ENCODE peak calls at places on chromosomes 1 and 21, in four cellular contexts. S, H, U and T are unnamed samples. For H3K4me1, the result is how much of the 10 kb centered on the place peaks cover.

GRCh38 chr1:185646202-185646683 is 87.9 kb upstream of the HMCN1 start:
- DNase-seq in U (peak), S (peak), H (no peak), T (peak)

GRCh38 chr1:7299994-7300393 is 471.1 kb upstream of the VAMP3 start:
- DNase-seq in S (no peak), H (no peak), U (no peak), T (no peak)

GRCh38 chr21:36028127-36029069 is 31.9 kb downstream of the SETD4 start:
- DNase-seq in S (peak), H (peak), U (peak), T (peak)

GRCh38 chr1:12230549-12231275 is 882 bp downstream of the VPS13D start:
- DNase-seq in H (peak), S (peak), U (peak), T (peak)

GRCh38 chr1:8061673-8062386 is 35.7 kb upstream of the ERRFI1 start:
- DNase-seq in U (no peak), S (no peak), H (no peak), T (no peak)

GRCh38 chr1:2213576-2214505 is 14.3 kb upstream of the SKI start:
- DNase-seq in S (no peak), U (no peak), H (peak), T (peak)

GRCh38 chr1:101247404-101248287 is 10.8 kb downstream of the S1PR1 start:
- DNase-seq in H (no peak), S (no peak), U (no peak), T (no peak)

GRCh38 chr21:16709866-16710550 is 802.8 kb upstream of the CXADR start:
- DNase-seq in U (peak), S (no peak), H (no peak), T (no peak)

GRCh38 chr1:147534386-147534785 is 6.9 kb upstream of the BCL9 start:
- DNase-seq in H (no peak), U (no peak), S (no peak), T (no peak)

GRCh38 chr1:17763995-17764394 is 8.9 kb downstream of the ACTL8 start:
- DNase-seq in S (no peak), U (no peak), H (no peak), T (no peak)

DNA sequence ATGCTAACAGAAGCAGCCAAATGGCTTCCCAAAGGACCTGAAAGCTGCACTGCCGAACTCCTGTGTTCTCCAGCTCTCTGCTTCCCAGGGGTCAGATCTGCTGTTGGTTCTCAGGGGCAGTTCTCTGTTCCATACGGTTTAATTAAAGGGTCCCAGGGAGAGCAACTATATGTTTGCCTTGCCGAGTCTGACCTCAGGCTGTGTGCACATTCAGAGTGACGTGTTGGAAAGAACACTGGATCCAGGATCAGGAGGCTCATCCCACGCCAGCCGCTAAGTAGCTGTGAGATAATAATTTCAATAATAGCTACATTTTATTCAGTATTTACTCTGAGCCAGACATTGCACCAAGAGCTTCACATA is 23.4 kb downstream of the NENF start:
- DNase-seq in H (no peak), U (no peak), S (no peak), T (no peak)
- TF ChIP-seq CTCF in H (no peak), U (no peak), S (no peak), T (no peak)

DNA sequence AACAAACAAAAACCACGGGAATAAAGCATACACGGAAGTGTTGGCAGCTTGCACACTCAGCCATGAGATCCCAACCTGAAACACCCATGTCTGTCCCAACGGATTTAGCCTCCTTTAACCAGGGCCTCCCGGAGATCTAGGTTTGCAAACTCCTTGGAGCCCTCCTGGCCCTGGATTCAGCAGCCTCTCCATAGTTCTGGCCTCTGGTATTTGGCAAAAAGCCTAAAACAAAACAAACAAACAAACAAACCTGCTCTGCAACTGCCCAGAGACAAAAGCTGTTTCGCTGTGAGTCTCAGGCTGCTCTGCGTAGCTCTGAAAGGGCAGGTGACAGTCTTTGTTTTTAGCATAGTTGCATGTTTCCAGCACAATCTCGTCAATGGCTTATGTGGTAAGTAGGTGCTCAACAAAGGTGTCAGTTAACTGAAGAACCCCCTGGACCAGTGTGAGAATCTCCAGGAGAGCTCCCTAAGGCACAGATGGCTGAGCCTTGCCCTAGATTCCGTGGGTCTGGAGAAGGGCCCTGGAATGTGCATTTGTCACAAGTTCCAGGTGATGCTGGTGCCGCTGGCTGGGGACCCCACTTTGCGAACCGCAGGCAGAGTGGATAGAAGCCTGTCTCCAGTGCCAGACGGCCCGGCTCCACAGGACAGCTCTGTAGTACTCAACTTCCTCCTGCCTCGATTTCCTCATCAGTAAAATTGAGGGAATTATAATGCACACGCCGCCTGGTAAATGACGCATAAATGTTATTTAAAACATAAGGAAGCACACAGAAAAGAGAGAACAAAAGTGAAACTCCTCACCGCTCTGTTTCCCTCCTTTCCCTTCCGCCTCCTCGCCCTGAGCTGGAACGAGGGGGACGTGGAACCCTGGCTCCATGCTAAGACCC is 86.2 kb downstream of the RIPK4 start:
- DNase-seq in S (no peak), U (no peak), H (peak), T (no peak)
- H3K4me1 ChIP-seq in S (under half), U (under half), H (under half), T (under half)

GRCh38 chr1:235971020-235971419 is 93.9 kb downstream of the NID1 start:
- DNase-seq in U (no peak), H (no peak), S (no peak), T (no peak)
- H3K4me3 ChIP-seq in U (no peak), H (peak), S (no peak), T (no peak)

DNA sequence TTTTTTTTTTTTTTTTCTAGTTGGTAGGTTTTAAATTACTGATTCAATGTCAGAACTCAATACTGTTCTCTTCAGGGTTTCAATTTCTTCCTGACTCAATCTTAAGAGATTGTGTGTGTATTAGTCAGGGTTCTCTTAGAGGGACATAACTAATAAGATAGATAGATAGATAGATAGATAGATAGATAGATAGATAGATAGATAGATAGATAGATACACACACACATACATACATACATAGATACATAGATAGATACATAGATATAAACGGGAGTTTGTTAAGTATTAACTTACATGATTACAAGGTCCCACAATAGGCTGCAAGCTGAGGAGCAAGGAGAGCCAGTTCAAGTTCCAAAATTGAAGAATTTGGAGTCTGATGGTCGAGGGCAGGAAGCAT is 251.3 kb downstream of the SMYD3 start:
- DNase-seq in U (no peak), H (no peak), S (no peak), T (no peak)
- TF ChIP-seq CTCF in U (no peak), H (no peak), S (no peak), T (no peak)

DNA sequence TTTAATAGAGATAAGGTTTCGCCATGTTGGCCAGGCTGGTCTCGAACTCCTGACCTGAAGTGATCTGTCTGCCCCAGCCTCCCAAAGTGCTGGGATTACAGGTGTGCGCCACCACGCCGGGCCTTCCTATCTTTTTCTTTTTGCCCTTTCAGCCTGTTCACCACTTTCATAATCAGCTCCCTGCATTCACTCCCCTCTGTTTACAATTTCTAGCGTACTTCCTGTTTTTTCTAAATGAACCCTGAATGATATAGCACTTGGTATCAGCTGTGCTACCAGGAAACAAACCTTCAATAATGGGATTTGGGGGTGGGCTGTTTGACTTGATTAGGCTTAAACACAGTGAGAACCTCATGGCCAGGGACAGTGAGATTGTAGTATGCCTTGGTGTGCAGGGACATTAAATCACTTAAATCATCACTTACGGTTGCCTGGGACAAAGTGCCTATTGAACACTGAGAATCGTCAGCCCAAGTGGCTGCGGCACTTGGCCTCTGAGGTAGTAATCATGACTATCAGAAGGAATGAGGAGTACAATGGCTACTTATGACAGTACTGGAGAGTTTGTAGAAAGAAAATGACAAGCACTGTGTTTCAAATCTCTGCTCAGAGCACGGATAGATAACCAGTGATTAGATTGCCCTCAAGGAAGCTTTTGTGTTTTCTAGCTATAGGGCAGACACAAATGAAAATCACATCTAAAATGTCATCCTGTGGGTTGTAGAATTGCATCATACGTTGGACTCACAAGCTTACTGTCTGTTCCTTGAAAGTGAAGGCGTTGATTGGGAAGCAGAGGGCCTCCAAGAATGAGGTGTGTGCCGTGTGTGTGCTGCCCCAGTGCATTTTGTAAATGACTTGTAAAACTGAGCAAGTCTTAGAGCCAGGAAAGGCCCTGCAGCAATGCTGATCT is 661.8 kb downstream of the MATN1 start:
- DNase-seq in H (no peak), U (no peak), S (no peak), T (no peak)
- H3K4me1 ChIP-seq in H (under half), U (under half), S (under half), T (under half)

DNA sequence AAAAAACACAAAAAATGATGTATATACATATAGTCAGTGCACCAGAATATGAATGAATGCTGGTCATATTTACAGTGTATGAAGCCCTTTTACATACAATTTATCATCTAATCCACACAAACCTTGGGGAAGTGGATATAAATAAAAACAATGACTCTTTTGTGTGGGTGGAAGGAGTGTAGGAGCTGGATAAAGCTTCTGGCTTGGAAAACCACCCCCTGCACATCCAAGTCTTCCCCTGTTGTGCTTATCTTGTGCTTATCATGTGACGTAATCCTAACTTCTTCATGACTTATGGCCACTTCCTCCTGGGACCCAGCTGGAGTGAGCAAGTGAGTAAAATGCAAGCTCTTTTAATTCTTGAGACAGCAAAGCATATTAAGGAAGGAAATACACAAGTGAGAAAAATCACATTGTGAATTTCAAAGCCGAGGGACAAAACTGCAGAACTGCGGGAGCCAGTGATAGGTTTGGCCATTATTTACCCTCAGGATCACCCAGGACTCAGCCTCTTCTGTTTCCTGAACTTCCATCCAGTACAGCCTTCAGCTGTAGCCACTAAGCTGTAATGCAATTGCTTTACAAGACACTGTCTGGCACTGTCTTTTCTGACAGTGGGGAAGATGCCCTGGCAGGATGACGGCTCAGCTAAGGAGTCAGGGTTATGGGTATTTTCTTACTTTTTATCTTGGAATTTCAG is 104.0 kb upstream of the PPM1J start:
- DNase-seq in U (no peak), H (no peak), S (no peak), T (peak)
- H3K4me3 ChIP-seq in U (no peak), H (no peak), S (no peak), T (no peak)

DNA sequence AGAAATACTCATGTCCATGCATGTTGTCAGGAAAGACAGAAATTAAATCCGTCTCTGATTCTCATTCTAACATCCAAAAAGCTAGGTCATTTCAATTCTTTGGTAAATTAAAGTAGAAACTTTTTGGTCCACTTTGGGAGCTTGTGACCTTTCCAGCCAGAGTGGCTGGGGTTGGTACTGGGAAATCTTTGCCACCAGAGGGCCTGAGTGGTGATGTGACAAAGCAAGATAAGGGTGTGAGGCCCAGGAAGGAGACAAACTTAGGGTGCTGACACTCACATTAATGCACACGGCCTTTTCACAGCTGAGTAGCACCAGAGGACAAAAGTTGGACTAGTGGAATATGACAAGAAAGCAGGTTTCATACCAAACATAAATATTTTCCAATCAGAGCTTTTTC is 144.3 kb downstream of the DNM3 start:
- DNase-seq in U (peak), H (no peak), S (peak), T (no peak)
- TF ChIP-seq CTCF in U (peak), H (no peak), S (peak), T (no peak)

GRCh38 chr1:5889901-5890300 is 102.3 kb downstream of the NPHP4 start:
- DNase-seq in H (no peak), S (no peak), U (no peak), T (peak)
- H3K4me1 ChIP-seq in H (under half), S (under half), U (under half), T (under half)

GRCh38 chr1:118991448-118991847 is 3.3 kb upstream of the TBX15 start:
- DNase-seq in U (no peak), S (no peak), H (no peak), T (no peak)

GRCh38 chr1:118995312-118996016 is 7.3 kb upstream of the TBX15 start:
- DNase-seq in U (no peak), S (no peak), H (no peak), T (no peak)

GRCh38 chr1:118993712-118994049 is 5.5 kb upstream of the TBX15 start:
- DNase-seq in U (no peak), S (no peak), H (no peak), T (no peak)

GRCh38 chr1:118992426-118992825 is 4.3 kb upstream of the TBX15 start:
- DNase-seq in H (no peak), U (no peak), S (no peak), T (no peak)

DNA sequence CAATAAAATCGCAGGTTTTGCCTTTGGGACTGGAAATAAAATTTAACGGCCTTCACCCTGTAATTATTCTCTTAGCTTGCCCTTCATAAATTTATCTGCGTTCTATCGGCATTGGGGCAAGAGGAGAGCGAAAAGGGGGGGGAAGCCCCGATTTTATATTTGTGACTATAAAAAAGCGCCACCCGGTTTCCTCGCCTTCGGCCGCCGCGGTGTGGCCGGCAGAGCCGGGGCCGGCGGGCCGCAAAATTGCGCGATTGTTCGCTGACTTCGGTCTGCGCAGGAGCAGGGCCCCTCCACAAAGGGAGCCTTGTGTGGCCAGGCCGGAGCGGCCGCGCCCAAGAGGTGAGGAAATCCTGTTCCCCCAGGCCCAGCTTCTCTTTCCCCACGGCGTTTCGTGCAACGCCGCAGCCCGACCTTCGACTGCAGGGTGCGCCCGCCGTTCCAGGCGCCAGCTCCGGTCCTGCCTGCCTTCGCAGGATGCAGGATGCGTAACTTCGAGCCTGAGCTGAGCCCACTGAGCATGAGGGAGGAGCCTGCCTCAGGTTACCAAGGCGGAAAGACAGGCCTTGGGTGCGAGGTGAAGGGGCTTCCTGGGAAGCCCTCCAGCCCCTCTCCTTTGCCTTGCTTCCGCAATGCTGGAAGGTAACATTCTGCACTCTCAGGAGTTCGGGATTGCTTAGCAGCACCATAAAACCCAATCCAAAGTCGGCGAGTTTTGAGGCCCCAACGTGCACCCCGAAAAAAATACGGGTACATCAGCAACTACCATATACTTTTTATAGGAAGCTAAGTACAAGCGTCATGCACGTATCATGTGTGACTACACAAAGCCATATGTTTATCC is 4.9 kb upstream of the TBX15 start:
- DNase-seq in S (no peak), H (no peak), U (peak), T (no peak)
- H3K4me3 ChIP-seq in S (no peak), H (no peak), U (no peak), T (no peak)

DNA sequence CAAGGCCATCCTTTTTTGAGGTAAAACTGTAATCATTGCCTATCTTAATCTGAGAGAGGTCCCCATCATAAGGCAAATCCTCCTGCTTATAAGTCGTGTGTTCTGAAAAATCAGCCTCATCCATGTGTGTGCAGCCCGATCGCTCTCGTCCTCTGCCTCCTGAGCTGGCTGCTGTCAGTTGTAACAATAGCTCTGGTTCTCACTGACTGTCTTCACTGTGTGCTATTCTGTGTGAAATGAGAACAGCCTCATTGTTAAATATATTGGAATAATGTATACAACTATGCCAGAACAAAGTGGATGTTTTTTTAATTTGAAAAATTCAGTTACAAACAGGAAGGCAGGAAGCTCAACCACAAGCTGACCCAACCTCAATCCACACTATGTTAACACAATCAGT is 4.4 kb downstream of the AKNAD1 start:
- DNase-seq in S (no peak), U (no peak), H (no peak), T (no peak)
- TF ChIP-seq CTCF in S (no peak), U (no peak), H (no peak), T (no peak)